ENCODE peak calls at places on chromosomes 2 and 18, in eight cellular contexts. L is spleen, B is stomach, X is transverse colon, M is HL-60, Q is K562, E is breast epithelium, Z is sigmoid colon. S is an unnamed sample.
A peak's percentile ranks its signal among the peaks of the same experiment; 100 is the strongest.

GRCh38 chr2:15152382-15152781 is 408.8 kb downstream of the NBAS start:
- DNase-seq in M (no peak), Q (peak; percentile 27), B (no peak), L (no peak), E (no peak), Z (no peak), X (no peak), S (no peak)

GRCh38 chr2:63792523-63792922 is 49.2 kb upstream of the UGP2 start:
- DNase-seq in X (no peak), E (no peak), M (no peak), B (no peak), Z (no peak), L (no peak), Q (no peak), S (no peak)

GRCh38 chr18:45332911-45333310 is 282.4 kb upstream of the SLC14A2 start:
- DNase-seq in M (no peak), Q (no peak), L (no peak), E (no peak), X (no peak), B (no peak), Z (no peak), S (no peak)

GRCh38 chr18:8519102-8519501 is 90.1 kb upstream of the RAB12 start:
- DNase-seq in M (no peak), E (no peak), Q (no peak), X (no peak), B (no peak), L (no peak), Z (peak; percentile 28), S (no peak)

GRCh38 chr18:48693625-48694262 is 154.9 kb downstream of the CTIF start:
- DNase-seq in Q (peak; percentile 41), Z (no peak), X (no peak), L (peak; percentile 24), B (no peak), E (no peak), M (no peak), S (no peak)

GRCh38 chr2:144628566-144628965 is 108.6 kb upstream of the ZEB2 start:
- DNase-seq in X (no peak), Q (no peak), L (no peak), E (no peak), B (no peak), Z (no peak), M (no peak), S (no peak)

GRCh38 chr2:234139755-234140154 is 89.3 kb downstream of the SPP2 start:
- DNase-seq in Q (no peak), Z (no peak), X (no peak), B (no peak), L (no peak), E (no peak), M (no peak), S (no peak)

GRCh38 chr2:47357475-47357874 is 45.5 kb upstream of the MSH2 start:
- DNase-seq in X (peak; percentile 63), B (no peak), L (no peak), Z (peak; percentile 74), M (no peak), E (no peak), Q (peak; percentile 76), S (no peak)

GRCh38 chr2:10048501-10049171 is 5.3 kb downstream of the KLF11 start:
- DNase-seq in X (no peak), B (no peak), E (no peak), L (peak; percentile 72), Z (no peak), M (no peak), Q (peak; percentile 71), S (no peak)

GRCh38 chr2:208406474-208407451 is at the start of gene PTH2R:
- DNase-seq in M (no peak), B (no peak), X (no peak), Z (no peak), E (no peak), L (peak; percentile 71), Q (peak; percentile 29), S (no peak)

GRCh38 chr2:112642961-112643360 is 2.8 kb upstream of the SLC20A1 start:
- DNase-seq in E (no peak), X (no peak), M (no peak), Q (peak; percentile 34), L (no peak), B (no peak), Z (no peak), S (no peak)

GRCh38 chr18:9612215-9612830 is 2.0 kb downstream of the PPP4R1 start:
- DNase-seq in Z (no peak), Q (peak; percentile 52), B (peak; percentile 44), X (peak; percentile 35), M (peak; percentile 41), E (peak; percentile 43), L (no peak), S (no peak)

GRCh38 chr2:158667567-158667966 is 127.5 kb upstream of the DAPL1 start:
- DNase-seq in X (no peak), Z (no peak), L (no peak), M (no peak), E (no peak), Q (no peak), B (no peak), S (no peak)

GRCh38 chr2:70118798-70119454 is 31.6 kb downstream of the PCBP1 start:
- DNase-seq in E (no peak), L (peak; percentile 46), Z (no peak), M (no peak), B (no peak), X (no peak), Q (peak; percentile 86), S (no peak)

DNA sequence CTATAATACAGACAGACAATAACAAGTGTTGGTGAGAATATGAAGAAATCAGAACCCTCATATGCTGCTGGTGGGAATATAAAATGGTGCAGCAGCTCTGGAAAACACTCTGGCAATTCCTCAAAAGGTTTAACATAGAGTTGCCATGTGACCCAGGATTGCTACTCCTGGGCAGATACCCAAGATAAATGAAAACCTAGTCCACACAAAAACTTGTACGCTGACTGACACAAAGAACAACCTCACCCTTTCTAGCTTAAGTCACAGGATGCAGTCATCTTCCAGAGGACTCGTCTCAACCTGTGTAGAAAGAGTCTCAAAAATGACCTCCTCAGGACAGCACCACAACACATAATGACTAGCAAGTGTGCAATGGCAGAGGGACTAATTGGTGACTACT is 71.6 kb upstream of the ACAA2 start:
- DNase-seq in L (no peak), B (no peak), X (no peak), Q (no peak), E (no peak), Z (no peak), M (no peak), S (no peak)
- TF ChIP-seq POLR2AphosphoS5 in L (no peak), B (no peak), X (no peak), Q (no peak), E (no peak), Z (no peak), M (no peak), S (no peak)

DNA sequence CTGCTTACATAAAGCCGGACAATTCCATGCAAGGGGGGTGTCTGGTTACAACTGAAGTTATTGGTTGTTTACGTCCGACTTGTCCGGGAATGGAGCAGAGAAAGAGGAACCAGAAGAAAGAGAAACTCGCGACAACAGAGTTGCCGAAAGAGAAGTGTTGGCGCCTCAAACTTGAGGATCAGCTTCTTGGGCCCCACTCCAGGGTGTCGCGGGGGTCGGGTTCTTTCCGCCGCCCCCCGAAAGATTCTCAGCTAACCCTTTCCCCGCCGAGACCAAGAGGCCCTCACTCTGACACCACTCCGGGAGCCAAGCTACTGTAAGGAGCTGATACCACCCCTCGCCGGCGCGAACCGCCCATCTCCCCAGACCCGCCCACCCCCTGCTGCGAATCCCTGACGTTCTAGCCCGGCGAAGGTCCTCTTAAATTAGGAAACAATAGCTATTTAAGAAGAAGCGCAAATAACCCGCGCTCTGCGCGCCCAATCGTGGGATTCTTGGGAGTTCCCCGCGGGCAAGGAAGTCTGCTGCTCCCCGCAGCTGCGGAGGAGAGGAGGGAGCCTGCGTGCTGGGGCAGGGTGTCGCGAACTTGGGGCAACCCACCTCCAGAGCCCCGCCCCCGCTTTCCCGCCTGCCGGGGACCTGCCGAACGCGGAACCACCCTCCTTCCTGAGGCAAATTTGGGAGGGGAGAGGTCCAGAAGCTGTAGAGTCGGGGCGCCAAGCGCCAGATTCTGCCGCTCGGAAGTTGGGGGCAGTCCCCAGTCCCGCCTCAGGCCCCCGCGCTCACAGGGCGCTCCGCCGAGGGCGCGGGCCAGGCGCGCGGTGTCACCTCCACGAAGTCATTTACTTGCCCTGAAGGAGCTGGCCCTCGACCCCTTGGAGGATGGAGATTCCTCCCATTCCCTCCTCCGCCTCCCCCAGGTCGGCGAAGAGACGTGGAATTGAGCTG is 8.5 kb upstream of the SP9 start:
- DNase-seq in L (peak; percentile 85), Z (no peak), B (no peak), E (no peak), M (no peak), Q (peak; percentile 85), X (peak; percentile 19), S (no peak)
- H3K4me3 ChIP-seq in L (peak overlapping the region; percentile 46), Z (peak overlapping the region; percentile 27), B (peak overlapping the region; percentile 52), E (peak overlapping the region; percentile 70), M (peak overlapping the region; percentile 48), Q (peak overlapping the region; percentile 49), X (peak overlapping the region; percentile 6), S (peak overlapping the region; percentile 49)

GRCh38 chr2:19914266-19914975 is 12.6 kb upstream of the TTC32 start:
- DNase-seq in Z (no peak), B (no peak), X (no peak), E (no peak), M (no peak), Q (no peak), L (no peak), S (no peak)

GRCh38 chr2:19911799-19912509 is 10.2 kb upstream of the TTC32 start:
- DNase-seq in M (no peak), X (no peak), Q (no peak), B (no peak), E (no peak), Z (no peak), L (no peak), S (peak; percentile 96)

DNA sequence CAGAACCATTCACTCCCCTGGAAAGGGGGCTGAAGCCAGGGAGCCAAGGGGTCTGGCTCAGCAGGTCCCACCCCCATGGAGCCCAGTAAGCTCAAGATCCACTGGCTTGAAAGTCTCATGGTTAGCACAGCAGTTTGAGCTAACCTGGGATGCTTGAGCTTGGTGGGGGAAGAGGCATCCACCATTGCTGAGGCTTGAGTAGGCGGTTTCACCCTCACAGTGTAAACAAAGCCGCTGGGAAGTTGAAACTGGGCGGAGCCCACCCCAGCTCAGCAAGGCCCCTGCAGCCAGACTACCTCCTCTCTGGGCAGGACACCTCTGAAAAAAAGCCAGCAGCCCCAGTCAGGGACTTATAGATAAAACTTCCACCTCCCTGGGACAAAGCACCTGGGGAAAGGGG is 14.6 kb upstream of the TTC32 start:
- DNase-seq in Q (peak; percentile 50), X (no peak), Z (no peak), M (no peak), B (no peak), L (no peak), E (no peak), S (no peak)
- H3K27ac ChIP-seq in Q (peak overlapping the region; percentile 36), X (no peak overlapping the region), Z (no peak overlapping the region), M (no peak overlapping the region), B (no peak overlapping the region), L (no peak overlapping the region), E (no peak overlapping the region), S (no peak overlapping the region)

DNA sequence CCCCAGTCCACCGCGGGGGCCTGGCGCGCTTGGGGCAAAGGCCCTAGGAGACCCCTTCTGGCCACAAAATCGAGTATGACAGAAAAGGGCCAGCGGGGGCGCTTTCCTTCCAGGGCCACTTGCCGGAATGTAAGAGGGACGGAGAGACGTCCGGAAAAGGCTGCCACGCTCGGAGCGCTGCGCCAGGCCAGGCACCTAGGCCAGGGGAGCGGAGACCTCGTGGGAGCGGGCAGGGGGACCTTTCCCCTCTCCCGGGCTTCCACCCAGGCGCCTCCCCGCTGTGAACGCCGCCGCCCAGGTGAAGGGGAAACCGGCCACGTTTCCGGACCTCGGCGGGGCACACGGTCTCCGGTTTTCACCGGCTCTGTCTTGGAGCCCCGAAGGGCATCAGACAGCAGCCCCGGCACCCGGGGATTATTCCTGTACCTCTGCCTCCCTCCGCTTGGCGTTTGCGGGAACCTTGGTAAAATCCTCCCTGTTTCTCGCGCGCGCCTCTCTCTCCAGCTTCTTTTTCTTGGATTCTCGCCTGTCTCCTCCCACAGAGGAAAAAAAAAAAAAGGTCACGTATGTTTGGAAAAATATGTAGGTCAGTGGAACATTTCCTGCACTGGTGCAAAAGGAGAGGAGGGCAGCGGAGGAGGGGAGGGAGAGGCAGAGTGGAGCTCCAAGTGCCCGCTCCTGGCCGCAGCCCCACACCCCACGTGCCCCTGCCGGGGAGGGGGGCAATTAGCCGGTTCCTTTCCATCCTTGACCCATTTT is 1.2 kb upstream of the NPAS2 start:
- DNase-seq in B (peak; percentile 82), X (peak; percentile 71), M (no peak), Z (peak; percentile 85), Q (no peak), L (no peak), E (peak; percentile 71), S (no peak)
- TF ChIP-seq POLR2AphosphoS5 in B (peak; percentile 78), X (peak; percentile 59), M (no peak), Z (peak; percentile 84), Q (no peak), L (peak; percentile 71), E (peak; percentile 36), S (no peak)